ENCODE peak calls at places on chromosomes 11 and 22, in ten cellular contexts. Q is adipocyte, H is right atrium auricular region, E is heart right ventricle, J is H1, T is kidney, C is mesendoderm, U is heart left ventricle, Z is lower lobe of right lung, K is K562. I is an unnamed sample.

GRCh38 chr11:115718945-115719344 is 214.7 kb upstream of the CADM1 start:
- DNase-seq in Q (no peak), H (no peak), E (no peak), J (no peak), T (no peak), C (no peak), U (no peak), Z (no peak), K (no peak), I (no peak)

GRCh38 chr11:119375629-119376196 is 5.8 kb downstream of the USP2 start:
- DNase-seq in Q (no peak), H (peak; percentile 90), E (peak; percentile 87), J (no peak), T (peak; percentile 93), C (peak; percentile 68), U (peak; percentile 87), Z (no peak), K (peak; percentile 59), I (peak; percentile 55)

GRCh38 chr11:33476945-33477584 is 219.9 kb downstream of the HIPK3 start:
- DNase-seq in Q (peak; percentile 36), H (no peak), E (no peak), J (no peak), T (no peak), C (no peak), U (no peak), Z (no peak), K (no peak), I (no peak)

GRCh38 chr11:35045219-35045819 is 93.7 kb upstream of the CD44 start:
- DNase-seq in Q (no peak), H (no peak), E (no peak), J (no peak), T (no peak), C (no peak), U (no peak), Z (no peak), K (no peak), I (peak; percentile 36)

GRCh38 chr22:46581580-46582244 is 38.5 kb upstream of the GRAMD4 start:
- DNase-seq in Q (no peak), H (no peak), E (no peak), J (no peak), T (peak; percentile 71), C (no peak), U (peak; percentile 18), Z (peak; percentile 53), K (no peak), I (peak; percentile 59)

GRCh38 chr22:46596819-46597218 is 23.4 kb upstream of the GRAMD4 start:
- DNase-seq in Q (no peak), H (no peak), E (no peak), J (no peak), T (peak; percentile 88), C (peak; percentile 78), U (no peak), Z (peak; percentile 89), K (no peak), I (peak; percentile 93)

GRCh38 chr11:115576606-115577005 is 72.4 kb upstream of the CADM1 start:
- DNase-seq in Q (no peak), H (no peak), E (no peak), J (no peak), T (no peak), C (peak; percentile 45), U (no peak), Z (no peak), K (no peak), I (no peak)

GRCh38 chr22:20777420-20778177 is 3.7 kb downstream of the SERPIND1 start:
- DNase-seq in Q (peak; percentile 72), H (no peak), E (no peak), J (no peak), T (no peak), C (peak; percentile 83), U (no peak), Z (no peak), K (peak; percentile 99), I (peak; percentile 16)

GRCh38 chr11:35335226-35335625 is 84.1 kb downstream of the SLC1A2 start:
- DNase-seq in Q (no peak), H (no peak), E (no peak), J (no peak), T (no peak), C (no peak), U (no peak), Z (no peak), K (no peak), I (no peak)

GRCh38 chr11:88813233-88813915 is 252.4 kb downstream of the GRM5 start:
- DNase-seq in Q (no peak), H (no peak), E (no peak), J (no peak), T (no peak), C (no peak), U (no peak), Z (no peak), K (no peak), I (no peak)

GRCh38 chr11:78231962-78232459 is 43.3 kb downstream of the USP35 start:
- DNase-seq in Q (peak; percentile 63), H (peak; percentile 61), E (no peak), J (no peak), T (no peak), C (no peak), U (no peak), Z (no peak), K (no peak), I (no peak)

GRCh38 chr11:17600316-17601205 is 53.5 kb downstream of the OTOG start:
- DNase-seq in Q (no peak), H (peak; percentile 50), E (no peak), J (no peak), T (no peak), C (peak; percentile 30), U (no peak), Z (no peak), K (no peak), I (no peak)

GRCh38 chr11:63505857-63506528 is at the start of gene LGALS12:
- DNase-seq in Q (no peak), H (no peak), E (no peak), J (no peak), T (no peak), C (peak; percentile 69), U (no peak), Z (peak; percentile 59), K (peak; percentile 85), I (no peak)

GRCh38 chr11:63532799-63533475 is 3.7 kb upstream of the PLAAT4 start:
- DNase-seq in Q (no peak), H (no peak), E (no peak), J (no peak), T (no peak), C (peak; percentile 77), U (no peak), Z (no peak), K (peak; percentile 21), I (no peak)

GRCh38 chr11:603154-603553 is 12.6 kb downstream of the IRF7 start:
- DNase-seq in Q (no peak), H (no peak), E (no peak), J (no peak), T (no peak), C (no peak), U (no peak), Z (no peak), K (no peak), I (no peak)
- H3K36me3 ChIP-seq in Q (peaks cover 89% of the 10 kb centered on the region), H (peaks cover 97% of the 10 kb centered on the region), E (peaks cover 26% of the 10 kb centered on the region), J (peaks cover 79% of the 10 kb centered on the region), T (peaks cover 25% of the 10 kb centered on the region), C (peaks cover 26% of the 10 kb centered on the region), U (peaks cover 99% of the 10 kb centered on the region), Z (peaks cover 100% of the 10 kb centered on the region), K (peaks cover 90% of the 10 kb centered on the region), I (no peaks in the 10 kb centered on the region)

GRCh38 chr11:128772814-128773213 is 78.9 kb downstream of the FLI1 start:
- DNase-seq in Q (no peak), H (no peak), E (peak; percentile 42), J (no peak), T (peak; percentile 92), C (no peak), U (peak; percentile 78), Z (peak; percentile 82), K (no peak), I (peak; percentile 65)

GRCh38 chr11:128776088-128776433 is 82.2 kb downstream of the FLI1 start:
- DNase-seq in Q (no peak), H (no peak), E (no peak), J (no peak), T (no peak), C (peak; percentile 56), U (no peak), Z (no peak), K (no peak), I (peak; percentile 38)

GRCh38 chr11:128775513-128775912 is 81.6 kb downstream of the FLI1 start:
- DNase-seq in Q (no peak), H (no peak), E (no peak), J (no peak), T (no peak), C (no peak), U (no peak), Z (no peak), K (no peak), I (no peak)

GRCh38 chr11:128776434-128777284 is 82.8 kb downstream of the FLI1 start:
- DNase-seq in Q (peak; percentile 68), H (peak; percentile 68), E (peak; percentile 67), J (no peak), T (peak; percentile 89), C (peak; percentile 86), U (peak; percentile 81), Z (no peak), K (peak; percentile 57), I (no peak)

DNA sequence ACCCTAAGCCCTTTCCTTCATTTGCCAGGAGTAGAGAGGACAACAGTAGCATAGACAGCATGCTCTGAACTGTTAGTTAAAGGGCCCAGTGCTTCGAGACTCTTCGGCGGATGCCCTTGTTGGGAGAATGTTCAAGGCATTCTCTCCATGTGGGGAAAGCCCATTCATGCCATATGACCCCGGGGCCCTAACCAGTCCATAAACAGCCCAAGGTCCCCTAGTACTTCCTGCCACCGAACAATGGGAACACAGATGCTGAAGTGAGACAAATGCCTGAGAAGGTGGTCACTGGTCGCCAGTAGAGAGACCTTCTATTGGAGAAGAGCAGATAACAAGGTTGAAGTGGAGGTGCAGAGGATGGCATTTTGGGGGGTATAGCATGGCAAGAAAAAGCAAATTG is 80.7 kb downstream of the FLI1 start:
- DNase-seq in Q (no peak), H (no peak), E (no peak), J (no peak), T (no peak), C (no peak), U (no peak), Z (no peak), K (no peak), I (no peak)
- H3K36me3 ChIP-seq in Q (peaks cover 6% of the 10 kb centered on the region), H (peaks cover 23% of the 10 kb centered on the region), E (no peaks in the 10 kb centered on the region), J (no peaks in the 10 kb centered on the region), T (no peaks in the 10 kb centered on the region), C (no peaks in the 10 kb centered on the region), U (peaks cover 51% of the 10 kb centered on the region), Z (peaks cover 77% of the 10 kb centered on the region), K (no peaks in the 10 kb centered on the region), I (no peaks in the 10 kb centered on the region)

GRCh38 chr22:41531736-41532477 is 12.4 kb downstream of the POLR3H start:
- DNase-seq in Q (no peak), H (no peak), E (no peak), J (no peak), T (no peak), C (no peak), U (no peak), Z (no peak), K (no peak), I (no peak)
- H3K36me3 ChIP-seq in Q (peaks cover 57% of the 10 kb centered on the region), H (peaks cover 65% of the 10 kb centered on the region), E (peaks cover 3% of the 10 kb centered on the region), J (peaks cover 43% of the 10 kb centered on the region), T (peaks cover 25% of the 10 kb centered on the region), C (peaks cover 9% of the 10 kb centered on the region), U (peaks cover 47% of the 10 kb centered on the region), Z (peaks cover 74% of the 10 kb centered on the region), K (peaks cover 78% of the 10 kb centered on the region), I (no peaks in the 10 kb centered on the region)

DNA sequence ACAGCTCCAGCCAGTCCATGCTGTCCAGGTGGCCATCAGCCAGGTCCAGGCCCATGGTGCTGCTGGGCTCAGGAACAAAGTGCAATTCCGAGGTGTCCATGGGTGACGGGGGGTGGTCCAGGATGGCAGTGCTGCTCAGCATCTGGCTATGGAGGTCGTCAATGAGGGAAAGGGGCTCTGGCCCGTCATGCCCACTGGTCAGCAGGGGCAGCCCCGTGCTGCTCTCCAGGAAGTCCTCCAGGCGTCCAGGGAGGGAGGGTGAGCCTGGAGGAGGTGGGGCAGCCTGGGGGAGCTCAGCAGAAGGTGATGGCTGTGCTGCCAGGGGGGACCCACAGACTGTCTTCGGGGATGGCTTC is 41.1 kb downstream of the SGSM3 start:
- DNase-seq in Q (no peak), H (no peak), E (no peak), J (no peak), T (no peak), C (no peak), U (no peak), Z (no peak), K (no peak), I (no peak)
- H3K36me3 ChIP-seq in Q (peaks cover 67% of the 10 kb centered on the region), H (peaks cover 67% of the 10 kb centered on the region), E (no peaks in the 10 kb centered on the region), J (peaks cover 38% of the 10 kb centered on the region), T (peaks cover 15% of the 10 kb centered on the region), C (peaks cover 20% of the 10 kb centered on the region), U (peaks cover 62% of the 10 kb centered on the region), Z (peaks cover 65% of the 10 kb centered on the region), K (peaks cover 49% of the 10 kb centered on the region), I (no peaks in the 10 kb centered on the region)

I was measured in transverse colon.